ENCODE peak calls at places on chromosome 12, in nine cellular contexts. C, Q, O, P, B, G, K, S and Z are unnamed samples.
A peak's percentile ranks its signal among the peaks of the same experiment; 100 is the strongest.

GRCh38 chr12:30795660-30796507 is 41.1 kb upstream of the CAPRIN2 start:
- DNase-seq in O (peak; percentile 84), P (peak; percentile 31), B (peak; percentile 65), S (peak; percentile 50), C (peak; percentile 77), Q (peak; percentile 48), G (peak; percentile 31), K (peak; percentile 54), Z (peak; percentile 88)

GRCh38 chr12:1574863-1575254 is 19.5 kb downstream of the FBXL14 start:
- DNase-seq in O (no peak), G (no peak), B (no peak), C (no peak), S (no peak), P (no peak), K (no peak), Q (no peak), Z (no peak)

GRCh38 chr12:26287666-26288408 is 92.5 kb downstream of the SSPN start:
- DNase-seq in K (no peak), G (no peak), S (no peak), B (peak; percentile 80), C (no peak), Q (no peak), P (no peak), O (no peak), Z (peak; percentile 94)

GRCh38 chr12:107523760-107524558 is 161.6 kb upstream of the PWP1 start:
- DNase-seq in P (no peak), G (no peak), C (no peak), B (no peak), O (no peak), Q (no peak), S (no peak), K (no peak), Z (no peak)

GRCh38 chr12:93896427-93896826 is 219.3 kb downstream of the CRADD start:
- DNase-seq in P (no peak), S (no peak), Q (no peak), B (no peak), C (peak; percentile 16), K (no peak), G (no peak), O (peak; percentile 8), Z (no peak)

GRCh38 chr12:95319694-95320331 is 102.2 kb downstream of the VEZT start:
- DNase-seq in B (no peak), S (no peak), C (no peak), Q (no peak), O (no peak), G (no peak), P (no peak), K (no peak), Z (no peak)

GRCh38 chr12:7108042-7108927 is 729 bp downstream of the C1RL start:
- DNase-seq in Q (peak; percentile 85), G (peak; percentile 88), S (peak; percentile 81), O (peak; percentile 65), B (peak; percentile 83), P (peak; percentile 71), C (peak; percentile 67), K (no peak), Z (peak; percentile 95)

GRCh38 chr12:93790472-93791152 is 113.4 kb downstream of the CRADD start:
- DNase-seq in C (peak; percentile 6), P (no peak), B (no peak), S (no peak), K (no peak), G (no peak), Q (no peak), O (no peak), Z (no peak)

GRCh38 chr12:131986847-131987398 is 37.2 kb downstream of the EP400 start:
- DNase-seq in C (no peak), B (no peak), S (no peak), K (no peak), O (no peak), P (no peak), Q (no peak), G (no peak), Z (no peak)

GRCh38 chr12:111224196-111225066 is 144.5 kb downstream of the PHETA1 start:
- DNase-seq in G (no peak), P (no peak), K (no peak), S (no peak), Q (no peak), C (no peak), O (no peak), B (no peak), Z (no peak)

GRCh38 chr12:111221296-111222026 is 147.4 kb downstream of the PHETA1 start:
- DNase-seq in P (no peak), B (no peak), K (no peak), Q (no peak), G (no peak), O (peak; percentile 18), C (no peak), S (no peak), Z (no peak)

GRCh38 chr12:111222520-111222919 is 146.4 kb downstream of the PHETA1 start:
- DNase-seq in Q (no peak), B (no peak), P (no peak), K (no peak), S (no peak), O (no peak), G (no peak), C (no peak), Z (no peak)

GRCh38 chr12:111220363-111220762 is 148.5 kb downstream of the PHETA1 start:
- DNase-seq in P (no peak), B (no peak), K (no peak), C (no peak), S (no peak), G (no peak), O (no peak), Q (no peak), Z (no peak)

DNA sequence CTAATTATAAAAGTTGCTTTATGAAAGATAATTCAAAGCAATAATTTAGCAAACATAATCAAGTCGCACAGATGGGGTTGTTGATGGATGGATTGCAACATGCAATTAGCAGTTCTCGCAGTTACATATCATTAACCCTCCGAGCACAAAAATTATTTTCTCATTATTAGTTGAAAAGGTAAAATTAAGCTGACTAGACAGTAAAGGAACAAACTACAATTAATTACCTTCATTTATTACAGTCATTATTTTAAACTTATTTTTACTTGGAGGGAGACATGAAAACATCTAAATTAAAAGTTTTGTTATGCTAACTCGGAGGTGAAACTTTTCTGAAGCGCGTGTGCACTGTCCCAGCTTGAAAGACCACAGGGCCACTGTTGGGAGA is 146.9 kb downstream of the PHETA1 start:
- DNase-seq in Q (no peak), G (no peak), O (no peak), S (no peak), B (no peak), K (no peak), C (no peak), P (no peak), Z (no peak)
- H3K27ac ChIP-seq in Q (no peak overlapping the region), G (no peak overlapping the region), O (no peak overlapping the region), S (no peak overlapping the region), B (no peak overlapping the region), K (no peak overlapping the region), C (no peak overlapping the region), P (no peak overlapping the region), Z (no peak overlapping the region)

DNA sequence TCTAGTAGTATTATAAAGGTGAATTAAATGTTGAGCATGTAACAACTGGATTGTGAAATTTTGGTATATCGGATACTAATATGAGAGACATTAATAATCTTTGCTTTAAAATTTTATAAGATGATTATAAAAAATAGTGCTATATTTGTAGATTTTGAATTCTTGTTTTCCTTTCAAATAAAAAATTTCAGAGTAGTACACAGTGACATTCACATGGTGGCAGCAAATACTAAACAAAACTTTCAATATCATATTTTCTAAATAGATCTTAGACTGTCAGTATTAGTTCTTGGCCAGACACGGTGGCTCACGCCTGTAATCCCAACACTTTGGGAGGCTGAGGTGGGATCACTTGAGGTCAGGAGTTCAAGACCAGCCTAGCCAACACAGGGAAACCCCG is 166.0 kb downstream of the NAV3 start:
- DNase-seq in P (no peak), B (no peak), G (no peak), O (no peak), K (no peak), Q (no peak), C (no peak), S (no peak), Z (no peak)
- H3K27ac ChIP-seq in P (no peak overlapping the region), B (no peak overlapping the region), G (no peak overlapping the region), O (no peak overlapping the region), K (no peak overlapping the region), Q (no peak overlapping the region), C (no peak overlapping the region), S (no peak overlapping the region), Z (no peak overlapping the region)

DNA sequence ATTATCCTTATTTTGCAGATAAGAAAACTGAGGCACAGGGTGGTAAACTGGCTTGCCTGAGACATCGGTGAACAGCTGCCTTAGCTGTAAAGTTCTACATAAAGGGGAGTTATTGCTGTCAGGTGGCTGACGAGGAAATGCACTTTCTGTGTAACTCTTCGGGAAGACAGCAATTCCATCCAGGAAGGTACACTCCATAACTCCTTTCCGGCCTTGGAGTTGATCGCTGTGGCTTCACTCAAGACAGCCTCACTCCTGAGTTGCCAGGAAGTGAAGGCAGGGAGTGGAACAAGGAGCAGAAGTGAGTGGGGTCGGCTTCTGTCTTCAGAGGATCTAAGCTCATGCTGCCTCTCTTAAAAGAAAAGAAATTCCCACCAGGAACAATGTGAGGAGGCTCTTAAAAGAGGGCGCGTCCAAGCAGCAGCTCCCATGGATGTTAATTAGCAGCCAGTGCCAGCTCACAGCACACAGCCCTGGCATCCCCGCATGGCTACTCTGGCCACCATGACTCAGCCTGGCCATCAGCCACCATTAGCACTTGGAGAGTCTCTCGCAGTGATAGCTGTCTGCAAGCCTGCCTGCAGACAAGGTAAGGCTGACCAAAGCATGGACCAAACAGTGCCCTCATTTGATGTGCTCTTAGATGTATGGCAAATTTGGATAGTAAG is 60.3 kb downstream of the NUAK1 start:
- DNase-seq in B (peak; percentile 66), G (peak; percentile 15), K (no peak), P (no peak), O (no peak), C (peak; percentile 51), Q (no peak), S (no peak), Z (peak; percentile 81)
- H3K27ac ChIP-seq in B (peak overlapping the region; percentile 78), G (no peak overlapping the region), K (peak overlapping the region; percentile 60), P (no peak overlapping the region), O (no peak overlapping the region), C (peak overlapping the region; percentile 87), Q (peak overlapping the region; percentile 60), S (no peak overlapping the region), Z (no peak overlapping the region)

GRCh38 chr12:124500232-124501079 is 67.0 kb downstream of the NCOR2 start:
- DNase-seq in C (no peak), P (no peak), B (no peak), K (no peak), Q (no peak), G (no peak), S (no peak), O (peak; percentile 76), Z (peak; percentile 92)
- H3K27ac ChIP-seq in C (peak overlapping the region; percentile 71), P (no peak overlapping the region), B (no peak overlapping the region), K (peak overlapping the region; percentile 14), Q (no peak overlapping the region), G (peak overlapping the region; percentile 71), S (no peak overlapping the region), O (peak overlapping the region; percentile 68), Z (peak overlapping the region; percentile 57)

GRCh38 chr12:123873795-123874194 is 98.8 kb downstream of the CCDC92 start:
- DNase-seq in Q (no peak), K (no peak), B (no peak), S (no peak), C (no peak), P (no peak), G (no peak), O (no peak), Z (no peak)
- H3K27ac ChIP-seq in Q (no peak overlapping the region), K (no peak overlapping the region), B (no peak overlapping the region), S (no peak overlapping the region), C (no peak overlapping the region), P (no peak overlapping the region), G (no peak overlapping the region), O (no peak overlapping the region), Z (no peak overlapping the region)

GRCh38 chr12:88375301-88375959 is 204.8 kb downstream of the KITLG start:
- DNase-seq in B (no peak), G (no peak), C (no peak), Q (no peak), O (no peak), K (no peak), P (no peak), S (no peak), Z (peak; percentile 26)
- H3K27ac ChIP-seq in B (no peak overlapping the region), G (no peak overlapping the region), C (no peak overlapping the region), Q (no peak overlapping the region), O (no peak overlapping the region), K (no peak overlapping the region), P (no peak overlapping the region), S (no peak overlapping the region), Z (no peak overlapping the region)